ENCODE peak calls at places on chromosomes 3 and 15, in six cellular contexts. One of them, this sample, is unnamed.
A peak's percentile ranks its signal among the peaks of the same experiment; 100 is the strongest.

GRCh38 chr15:58440181-58440910 is 8.6 kb downstream of the LIPC start:
- DNase-seq in upper lobe of right lung: no peak
- DNase-seq in HL-60: no peak
- DNase-seq in fibroblast of mammary gland: peak; percentile 80
- DNase-seq in A549: peak; percentile 92
- DNase-seq in retinal pigment epithelial cell: peak; percentile 39
- DNase-seq in this sample: peak; percentile 41

GRCh38 chr3:50008931-50009330 is 69.0 kb downstream of the RBM6 start:
- DNase-seq in fibroblast of mammary gland: peak; percentile 35
- DNase-seq in retinal pigment epithelial cell: no peak
- DNase-seq in HL-60: no peak
- DNase-seq in upper lobe of right lung: no peak
- DNase-seq in A549: peak; percentile 4
- DNase-seq in this sample: peak; percentile 43

GRCh38 chr3:102104093-102104492 is 254.8 kb downstream of the NFKBIZ start:
- DNase-seq in upper lobe of right lung: no peak
- DNase-seq in fibroblast of mammary gland: no peak
- DNase-seq in A549: no peak
- DNase-seq in retinal pigment epithelial cell: no peak
- DNase-seq in HL-60: no peak
- DNase-seq in this sample: no peak

GRCh38 chr3:52454235-52454937 is 545 bp upstream of the TNNC1 start:
- DNase-seq in A549: no peak
- DNase-seq in upper lobe of right lung: peak; percentile 64
- DNase-seq in fibroblast of mammary gland: no peak
- DNase-seq in HL-60: no peak
- DNase-seq in retinal pigment epithelial cell: no peak
- DNase-seq in this sample: no peak

GRCh38 chr3:12893247-12893646 is 51.9 kb upstream of the RPL32 start:
- DNase-seq in fibroblast of mammary gland: peak; percentile 5
- DNase-seq in A549: no peak
- DNase-seq in upper lobe of right lung: no peak
- DNase-seq in retinal pigment epithelial cell: peak; percentile 39
- DNase-seq in HL-60: no peak
- DNase-seq in this sample: no peak

GRCh38 chr15:30882861-30883433 is 20.8 kb upstream of the FAN1 start:
- DNase-seq in A549: no peak
- DNase-seq in retinal pigment epithelial cell: no peak
- DNase-seq in fibroblast of mammary gland: peak; percentile 15
- DNase-seq in HL-60: no peak
- DNase-seq in upper lobe of right lung: no peak
- DNase-seq in this sample: no peak

GRCh38 chr3:126412841-126413692 is 18.4 kb downstream of the CFAP100 start:
- DNase-seq in upper lobe of right lung: no peak
- DNase-seq in retinal pigment epithelial cell: no peak
- DNase-seq in A549: no peak
- DNase-seq in HL-60: no peak
- DNase-seq in fibroblast of mammary gland: no peak
- DNase-seq in this sample: no peak

GRCh38 chr3:132231633-132232032 is 85.6 kb upstream of the ACP3 start:
- DNase-seq in fibroblast of mammary gland: peak; percentile 72
- DNase-seq in upper lobe of right lung: no peak
- DNase-seq in A549: peak; percentile 33
- DNase-seq in HL-60: peak; percentile 14
- DNase-seq in retinal pigment epithelial cell: no peak
- DNase-seq in this sample: peak; percentile 71

GRCh38 chr15:77282333-77282732 is 137.6 kb downstream of the PEAK1 start:
- DNase-seq in A549: peak; percentile 50
- DNase-seq in HL-60: no peak
- DNase-seq in upper lobe of right lung: no peak
- DNase-seq in fibroblast of mammary gland: peak; percentile 67
- DNase-seq in retinal pigment epithelial cell: peak; percentile 91
- DNase-seq in this sample: peak; percentile 92

GRCh38 chr15:95663156-95663831 is 667.2 kb upstream of the NR2F2 start:
- DNase-seq in A549: no peak
- DNase-seq in retinal pigment epithelial cell: no peak
- DNase-seq in upper lobe of right lung: no peak
- DNase-seq in HL-60: no peak
- DNase-seq in fibroblast of mammary gland: peak; percentile 81
- DNase-seq in this sample: peak; percentile 67

GRCh38 chr3:70550723-70551319 is 238.4 kb upstream of the MDFIC2 start:
- DNase-seq in A549: peak; percentile 47
- DNase-seq in retinal pigment epithelial cell: no peak
- DNase-seq in fibroblast of mammary gland: peak; percentile 57
- DNase-seq in upper lobe of right lung: peak; percentile 82
- DNase-seq in HL-60: no peak
- DNase-seq in this sample: peak; percentile 27

GRCh38 chr3:3586843-3587626 is 212.2 kb upstream of the LRRN1 start:
- DNase-seq in HL-60: no peak
- DNase-seq in retinal pigment epithelial cell: no peak
- DNase-seq in A549: no peak
- DNase-seq in upper lobe of right lung: no peak
- DNase-seq in fibroblast of mammary gland: no peak
- DNase-seq in this sample: no peak

GRCh38 chr15:72358532-72359180 is 17.2 kb downstream of the HEXA start:
- DNase-seq in retinal pigment epithelial cell: peak; percentile 47
- DNase-seq in upper lobe of right lung: peak; percentile 80
- DNase-seq in fibroblast of mammary gland: peak; percentile 93
- DNase-seq in A549: no peak
- DNase-seq in HL-60: no peak
- DNase-seq in this sample: peak; percentile 83

GRCh38 chr3:37985637-37986320 is 4.8 kb upstream of the VILL start:
- DNase-seq in A549: no peak
- DNase-seq in retinal pigment epithelial cell: peak; percentile 90
- DNase-seq in upper lobe of right lung: peak; percentile 77
- DNase-seq in HL-60: no peak
- DNase-seq in fibroblast of mammary gland: no peak
- DNase-seq in this sample: no peak

GRCh38 chr3:102441832-102442231 is 7.0 kb downstream of the ZPLD1 start:
- DNase-seq in retinal pigment epithelial cell: no peak
- DNase-seq in fibroblast of mammary gland: no peak
- DNase-seq in HL-60: no peak
- DNase-seq in upper lobe of right lung: no peak
- DNase-seq in A549: no peak
- DNase-seq in this sample: no peak

GRCh38 chr3:127585813-127586165 is 4.7 kb downstream of the TPRA1 start:
- DNase-seq in upper lobe of right lung: no peak
- DNase-seq in fibroblast of mammary gland: no peak
- DNase-seq in A549: no peak
- DNase-seq in retinal pigment epithelial cell: no peak
- DNase-seq in HL-60: no peak
- DNase-seq in this sample: no peak

GRCh38 chr3:122948398-122948797 is 79.2 kb downstream of the SEMA5B start:
- DNase-seq in A549: peak; percentile 12
- DNase-seq in fibroblast of mammary gland: no peak
- DNase-seq in upper lobe of right lung: no peak
- DNase-seq in HL-60: no peak
- DNase-seq in retinal pigment epithelial cell: no peak
- DNase-seq in this sample: no peak

GRCh38 chr3:81198766-81199165 is 562.7 kb downstream of the GBE1 start:
- DNase-seq in A549: no peak
- DNase-seq in fibroblast of mammary gland: peak; percentile 6
- DNase-seq in retinal pigment epithelial cell: no peak
- DNase-seq in upper lobe of right lung: no peak
- DNase-seq in HL-60: no peak
- DNase-seq in this sample: no peak

GRCh38 chr3:110734524-110734923 is 337.1 kb upstream of the NECTIN3 start:
- DNase-seq in HL-60: no peak
- DNase-seq in upper lobe of right lung: no peak
- DNase-seq in retinal pigment epithelial cell: no peak
- DNase-seq in fibroblast of mammary gland: no peak
- DNase-seq in A549: no peak
- DNase-seq in this sample: no peak

GRCh38 chr3:58285334-58285733 is 20.7 kb upstream of the RPP14 start:
- DNase-seq in upper lobe of right lung: no peak
- DNase-seq in retinal pigment epithelial cell: no peak
- DNase-seq in A549: no peak
- DNase-seq in fibroblast of mammary gland: no peak
- DNase-seq in HL-60: no peak
- DNase-seq in this sample: no peak

GRCh38 chr15:95132774-95133173 is 901.4 kb downstream of the MCTP2 start:
- DNase-seq in retinal pigment epithelial cell: no peak
- DNase-seq in upper lobe of right lung: no peak
- DNase-seq in HL-60: no peak
- DNase-seq in fibroblast of mammary gland: peak; percentile 91
- DNase-seq in A549: no peak
- DNase-seq in this sample: peak; percentile 76

GRCh38 chr3:28348637-28349396 is at the start of the genes AZI2 and ZCWPW2:
- DNase-seq in HL-60: peak; percentile 81
- DNase-seq in fibroblast of mammary gland: peak; percentile 94
- DNase-seq in retinal pigment epithelial cell: peak; percentile 79
- DNase-seq in A549: peak; percentile 97
- DNase-seq in upper lobe of right lung: peak; percentile 98
- DNase-seq in this sample: peak; percentile 94

GRCh38 chr3:155771126-155771525 is 26.3 kb upstream of the PLCH1 start:
- DNase-seq in retinal pigment epithelial cell: no peak
- DNase-seq in fibroblast of mammary gland: no peak
- DNase-seq in A549: no peak
- DNase-seq in upper lobe of right lung: no peak
- DNase-seq in HL-60: no peak
- DNase-seq in this sample: no peak

GRCh38 chr3:155778441-155778840 is 27.6 kb downstream of the C3orf33 start:
- DNase-seq in retinal pigment epithelial cell: peak; percentile 32
- DNase-seq in fibroblast of mammary gland: no peak
- DNase-seq in upper lobe of right lung: no peak
- DNase-seq in HL-60: no peak
- DNase-seq in A549: no peak
- DNase-seq in this sample: no peak

GRCh38 chr3:155772801-155773200 is 27.9 kb upstream of the PLCH1 start:
- DNase-seq in upper lobe of right lung: no peak
- DNase-seq in fibroblast of mammary gland: no peak
- DNase-seq in HL-60: no peak
- DNase-seq in A549: no peak
- DNase-seq in retinal pigment epithelial cell: no peak
- DNase-seq in this sample: no peak
- TF ChIP-seq CTCF in upper lobe of right lung: no peak
- TF ChIP-seq CTCF in fibroblast of mammary gland: no peak
- TF ChIP-seq CTCF in HL-60: no peak
- TF ChIP-seq CTCF in A549: no peak
- TF ChIP-seq CTCF in retinal pigment epithelial cell: no peak
- TF ChIP-seq CTCF in this sample: no peak

GRCh38 chr3:162302983-162303624 is 806.5 kb downstream of the OTOL1 start:
- DNase-seq in retinal pigment epithelial cell: no peak
- DNase-seq in upper lobe of right lung: no peak
- DNase-seq in A549: no peak
- DNase-seq in HL-60: no peak
- DNase-seq in fibroblast of mammary gland: peak; percentile 54
- DNase-seq in this sample: no peak
- TF ChIP-seq CTCF in retinal pigment epithelial cell: no peak
- TF ChIP-seq CTCF in upper lobe of right lung: no peak
- TF ChIP-seq CTCF in A549: no peak
- TF ChIP-seq CTCF in HL-60: no peak
- TF ChIP-seq CTCF in fibroblast of mammary gland: no peak
- TF ChIP-seq CTCF in this sample: no peak

DNA sequence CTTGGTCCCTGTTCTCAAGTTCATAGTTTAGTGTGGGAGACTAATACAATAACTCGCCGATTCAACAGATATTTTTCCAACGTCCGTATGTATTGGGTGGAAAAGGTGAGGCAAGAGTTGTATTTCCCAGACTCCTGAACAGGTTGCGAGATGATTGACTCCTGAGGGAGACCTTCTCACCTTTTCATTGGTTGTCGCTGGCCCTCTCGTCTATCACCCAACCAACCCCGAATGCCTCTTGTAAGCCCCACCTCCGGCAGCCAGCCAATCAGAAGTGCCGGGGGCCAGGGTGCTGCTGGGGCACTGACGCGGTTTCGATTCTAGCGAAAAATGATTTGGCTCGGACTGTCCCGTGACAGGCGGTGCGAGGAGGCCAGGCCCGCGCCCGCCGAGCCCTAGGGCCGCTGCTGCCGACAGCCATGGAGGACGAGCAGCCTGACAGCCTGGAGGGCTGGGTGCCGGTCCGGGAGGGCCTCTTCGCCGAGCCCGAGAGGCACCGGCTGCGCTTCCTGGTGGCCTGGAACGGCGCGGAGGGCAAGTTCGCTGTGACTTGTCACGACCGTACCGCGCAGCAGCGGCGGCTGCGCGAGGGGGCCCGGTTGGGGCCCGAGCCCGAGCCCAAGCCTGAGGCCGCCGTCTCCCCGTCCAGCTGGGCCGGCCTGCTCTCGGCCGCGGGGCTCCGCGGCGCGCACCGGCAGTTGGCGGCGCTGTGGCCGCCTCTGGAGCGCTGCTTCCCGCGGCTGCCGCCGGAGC is at the start of gene WHAMM:
- DNase-seq in upper lobe of right lung: peak; percentile 99
- DNase-seq in retinal pigment epithelial cell: peak; percentile 98
- DNase-seq in fibroblast of mammary gland: peak; percentile 98
- DNase-seq in A549: peak; percentile 99
- DNase-seq in HL-60: peak; percentile 97
- DNase-seq in this sample: peak; percentile 97
- TF ChIP-seq CTCF in upper lobe of right lung: no peak
- TF ChIP-seq CTCF in retinal pigment epithelial cell: no peak
- TF ChIP-seq CTCF in fibroblast of mammary gland: no peak
- TF ChIP-seq CTCF in A549: peak; percentile 56
- TF ChIP-seq CTCF in HL-60: no peak
- TF ChIP-seq CTCF in this sample: peak; percentile 38

DNA sequence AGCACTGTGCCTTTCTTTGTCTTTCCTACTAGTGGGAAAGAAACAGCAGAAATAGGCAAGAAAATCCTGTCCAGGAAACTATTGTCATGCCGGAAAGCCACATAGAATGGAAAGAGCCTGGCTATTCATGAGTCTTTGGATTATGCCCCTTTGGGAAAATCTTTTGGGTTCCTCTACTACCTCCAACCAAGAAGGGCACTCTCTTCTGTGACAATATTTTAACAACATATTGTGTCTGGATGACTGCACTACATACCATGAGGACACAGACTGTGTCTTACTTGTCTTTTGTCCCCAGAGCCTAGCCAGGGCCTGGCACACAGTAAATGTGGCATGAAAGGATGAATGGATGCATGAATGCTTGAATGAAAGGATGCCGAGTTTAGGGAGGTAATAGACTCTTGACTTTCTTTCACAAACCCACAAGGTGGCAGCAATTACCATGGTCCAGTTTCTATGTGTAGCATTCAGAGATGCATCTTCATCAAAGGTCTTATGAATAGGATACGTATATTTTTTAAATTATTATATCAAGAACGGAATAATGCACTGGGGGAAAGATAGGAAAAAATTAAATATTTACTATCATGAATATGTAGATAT is 30.3 kb downstream of the ARL14 start:
- DNase-seq in upper lobe of right lung: no peak
- DNase-seq in A549: peak; percentile 60
- DNase-seq in HL-60: no peak
- DNase-seq in retinal pigment epithelial cell: peak; percentile 35
- DNase-seq in fibroblast of mammary gland: peak; percentile 66
- DNase-seq in this sample: peak; percentile 50
- TF ChIP-seq CTCF in upper lobe of right lung: peak; percentile 62
- TF ChIP-seq CTCF in A549: peak; percentile 61
- TF ChIP-seq CTCF in HL-60: no peak
- TF ChIP-seq CTCF in retinal pigment epithelial cell: peak; percentile 61
- TF ChIP-seq CTCF in fibroblast of mammary gland: peak; percentile 52
- TF ChIP-seq CTCF in this sample: peak; percentile 77